ENCODE peak calls at places on chromosomes 12 and 14, in four cellular contexts. H is fibroblast of mammary gland, I is colonic mucosa, K is fibroblast of lung. G is an unnamed sample.

GRCh38 chr12:107415066-107415465 is 270.5 kb upstream of the PWP1 start:
- DNase-seq in I (no peak), H (peak), K (peak), G (peak)

GRCh38 chr12:83318386-83318971 is 631.8 kb downstream of the TMTC2 start:
- DNase-seq in H (no peak), K (peak), I (no peak), G (no peak)

GRCh38 chr12:6953417-6954315 is 2.5 kb downstream of the PTPN6 start:
- DNase-seq in I (peak), H (no peak), K (peak), G (no peak)

GRCh38 chr12:13864081-13864673 is 117.2 kb downstream of the GRIN2B start:
- DNase-seq in H (peak), I (peak), K (peak), G (peak)

GRCh38 chr12:13008741-13009380 is 8.8 kb upstream of the HEBP1 start:
- DNase-seq in I (no peak), K (peak), H (no peak), G (peak)

GRCh38 chr12:2483713-2484112 is 311.1 kb upstream of the FKBP4 start:
- DNase-seq in H (no peak), I (no peak), K (no peak), G (no peak)

GRCh38 chr14:97025722-97026121 is 228.5 kb downstream of the VRK1 start:
- DNase-seq in K (no peak), H (no peak), I (no peak), G (no peak)

GRCh38 chr12:112988224-112988623 is 9.9 kb downstream of the OAS2 start:
- DNase-seq in I (no peak), H (no peak), K (no peak), G (no peak)

GRCh38 chr12:58364389-58365086 is 423.2 kb downstream of the ATP23 start:
- DNase-seq in K (peak), H (peak), I (no peak), G (peak)

GRCh38 chr14:75822522-75823288 is 159.1 kb downstream of the TGFB3 start:
- DNase-seq in K (peak), H (peak), I (no peak), G (peak)

GRCh38 chr14:70192915-70193314 is 4.2 kb upstream of the SLC8A3 start:
- DNase-seq in K (no peak), H (no peak), I (no peak), G (no peak)

GRCh38 chr12:5085896-5086295 is 42.2 kb downstream of the KCNA5 start:
- DNase-seq in H (peak), K (peak), I (no peak), G (peak)

GRCh38 chr12:94762943-94763342 is 112.6 kb upstream of the TMCC3 start:
- DNase-seq in K (no peak), H (no peak), I (no peak), G (no peak)

GRCh38 chr12:48542300-48542928 is 17.0 kb downstream of the OR8S1 start:
- DNase-seq in K (peak), I (peak), H (peak), G (peak)

GRCh38 chr14:50839048-50839447 is 8.1 kb upstream of the NIN start:
- DNase-seq in I (no peak), H (no peak), K (peak), G (peak)

GRCh38 chr14:20631821-20632389 is 9.6 kb downstream of the OR6S1 start:
- DNase-seq in I (peak), K (peak), H (peak), G (peak)

GRCh38 chr12:56128669-56129209 is 672 bp downstream of the ESYT1 start:
- DNase-seq in H (no peak), I (peak), K (peak), G (peak)

GRCh38 chr14:76777721-76778120 is 16.5 kb downstream of the VASH1 start:
- DNase-seq in K (no peak), I (no peak), H (no peak), G (no peak)

GRCh38 chr12:23927907-23928306 is 21.6 kb downstream of the SOX5 start:
- DNase-seq in I (no peak), K (no peak), H (no peak), G (no peak)

GRCh38 chr12:90036641-90037040 is 328.0 kb upstream of the ATP2B1 start:
- DNase-seq in I (no peak), K (peak), H (peak), G (peak)

GRCh38 chr12:51000245-51000644 is 25.9 kb downstream of the SLC11A2 start:
- DNase-seq in H (peak), K (peak), I (no peak), G (peak)

GRCh38 chr12:118979763-118980406 is 1.5 kb upstream of the SRRM4 start:
- DNase-seq in I (peak), H (peak), K (peak), G (peak)

GRCh38 chr14:64979336-64980074 is 7.2 kb upstream of the FNTB start:
- DNase-seq in K (peak), I (no peak), H (peak), G (no peak)

GRCh38 chr12:69666798-69667197 is 32.3 kb downstream of the BEST3 start:
- DNase-seq in I (no peak), H (no peak), K (no peak), G (no peak)